ENCODE peak calls at places on chromosome 7, in ten cellular contexts. N, V, F, X, A, I, H, B, T and S are unnamed samples.

GRCh38 chr7:135768467-135768866 is 19.9 kb upstream of the FAM180A start:
- DNase-seq in N (no peak), V (no peak), F (no peak), X (no peak), A (no peak), I (no peak), H (no peak), B (no peak), T (no peak), S (peak)

GRCh38 chr7:134327896-134328295 is 11.2 kb upstream of the SLC35B4 start:
- DNase-seq in N (no peak), V (peak), F (peak), X (peak), A (peak), I (peak), H (no peak), B (peak), T (no peak), S (peak)

GRCh38 chr7:78587443-78588044 is 789.0 kb downstream of the PHTF2 start:
- DNase-seq in N (no peak), V (no peak), F (no peak), X (no peak), A (peak), I (peak), H (no peak), B (no peak), T (no peak), S (no peak)

GRCh38 chr7:18583305-18583704 is 87.8 kb downstream of the HDAC9 start:
- DNase-seq in N (no peak), V (peak), F (no peak), X (no peak), A (no peak), I (peak), H (no peak), B (no peak), T (no peak), S (no peak)

GRCh38 chr7:51154201-51154600 is 162.4 kb downstream of the COBL start:
- DNase-seq in N (no peak), V (no peak), F (no peak), X (no peak), A (no peak), I (no peak), H (no peak), B (no peak), T (no peak), S (no peak)

GRCh38 chr7:117098457-117098856 is 145.2 kb downstream of the ST7 start:
- DNase-seq in N (no peak), V (peak), F (no peak), X (no peak), A (peak), I (peak), H (no peak), B (no peak), T (no peak), S (no peak)

GRCh38 chr7:131076711-131077170 is 250.9 kb upstream of the MKLN1 start:
- DNase-seq in N (no peak), V (peak), F (no peak), X (no peak), A (no peak), I (peak), H (no peak), B (no peak), T (no peak), S (no peak)

GRCh38 chr7:118214051-118214832 is 10.3 kb upstream of the ANKRD7 start:
- DNase-seq in N (peak), V (peak), F (peak), X (peak), A (peak), I (peak), H (peak), B (peak), T (peak), S (no peak)

GRCh38 chr7:143042821-143043271 is 9.3 kb upstream of the OR6V1 start:
- DNase-seq in N (no peak), V (no peak), F (no peak), X (no peak), A (no peak), I (no peak), H (no peak), B (no peak), T (no peak), S (no peak)

GRCh38 chr7:150939052-150939810 is 38.9 kb downstream of the KCNH2 start:
- DNase-seq in N (no peak), V (no peak), F (no peak), X (no peak), A (no peak), I (no peak), H (no peak), B (no peak), T (no peak), S (no peak)

GRCh38 chr7:20514364-20514763 is 101.1 kb upstream of the ABCB5 start:
- DNase-seq in N (peak), V (peak), F (no peak), X (no peak), A (peak), I (no peak), H (no peak), B (no peak), T (no peak), S (no peak)

GRCh38 chr7:27611043-27611442 is 51.6 kb downstream of the HIBADH start:
- DNase-seq in N (no peak), V (peak), F (no peak), X (no peak), A (no peak), I (peak), H (no peak), B (no peak), T (no peak), S (no peak)

GRCh38 chr7:33065981-33066380 is 3.4 kb upstream of the NT5C3A start:
- DNase-seq in N (no peak), V (no peak), F (no peak), X (no peak), A (no peak), I (no peak), H (no peak), B (no peak), T (no peak), S (no peak)

GRCh38 chr7:123637878-123638277 is 17.8 kb upstream of the LMOD2 start:
- DNase-seq in N (no peak), V (no peak), F (no peak), X (no peak), A (no peak), I (no peak), H (no peak), B (no peak), T (no peak), S (peak)

GRCh38 chr7:36602975-36603887 is 121.1 kb downstream of the AOAH start:
- DNase-seq in N (no peak), V (no peak), F (no peak), X (no peak), A (no peak), I (no peak), H (no peak), B (no peak), T (no peak), S (no peak)

GRCh38 chr7:36605261-36605660 is 119.0 kb downstream of the AOAH start:
- DNase-seq in N (no peak), V (peak), F (no peak), X (no peak), A (no peak), I (no peak), H (no peak), B (no peak), T (no peak), S (no peak)

GRCh38 chr7:36606442-36607205 is 117.7 kb downstream of the AOAH start:
- DNase-seq in N (no peak), V (no peak), F (no peak), X (no peak), A (no peak), I (no peak), H (no peak), B (no peak), T (no peak), S (no peak)

GRCh38 chr7:36605662-36606441 is 118.4 kb downstream of the AOAH start:
- DNase-seq in N (no peak), V (no peak), F (no peak), X (no peak), A (no peak), I (no peak), H (no peak), B (no peak), T (no peak), S (no peak)

DNA sequence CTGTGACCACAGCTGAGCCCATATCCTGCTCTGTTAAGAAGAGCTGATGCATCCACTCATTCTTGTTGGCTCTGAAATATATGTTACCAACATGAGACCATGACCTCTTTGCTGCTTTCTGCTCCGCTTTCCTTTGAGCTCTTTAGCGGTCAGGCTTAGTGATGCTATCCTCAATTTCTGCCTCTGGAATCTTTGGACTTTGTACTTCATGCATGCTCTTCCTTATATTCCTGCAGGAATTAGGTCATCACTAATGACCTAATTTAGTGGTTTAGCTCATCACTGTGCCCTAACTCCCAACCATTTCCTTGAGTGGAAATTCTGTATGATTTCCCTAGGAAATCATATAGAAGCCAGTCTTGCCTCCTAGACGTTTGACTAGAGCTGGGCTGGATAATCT is 119.5 kb downstream of the AOAH start:
- DNase-seq in N (no peak), V (peak), F (no peak), X (no peak), A (no peak), I (no peak), H (no peak), B (no peak), T (no peak), S (no peak)
- H3K27ac ChIP-seq in N (no peak), V (no peak), F (no peak), X (no peak), A (no peak), I (no peak), H (no peak), B (no peak), T (no peak), S (no peak)

GRCh38 chr7:55062106-55062499 is 43.3 kb downstream of the EGFR start:
- DNase-seq in N (no peak), V (no peak), F (no peak), X (no peak), A (no peak), I (no peak), H (no peak), B (no peak), T (no peak), S (no peak)
- H3K27ac ChIP-seq in N (no peak), V (peak), F (no peak), X (peak), A (no peak), I (peak), H (no peak), B (no peak), T (no peak), S (no peak)

GRCh38 chr7:5428470-5429252 is 5.0 kb upstream of the TNRC18 start:
- DNase-seq in N (peak), V (peak), F (no peak), X (peak), A (no peak), I (peak), H (peak), B (peak), T (peak), S (peak)

GRCh38 chr7:5423844-5424688 is 432 bp upstream of the TNRC18 start:
- DNase-seq in N (peak), V (peak), F (peak), X (peak), A (peak), I (peak), H (peak), B (peak), T (peak), S (peak)

GRCh38 chr7:5425507-5426225 is 2.0 kb upstream of the TNRC18 start:
- DNase-seq in N (peak), V (peak), F (no peak), X (peak), A (no peak), I (peak), H (peak), B (peak), T (peak), S (peak)

GRCh38 chr7:5424689-5425506 is 1.3 kb upstream of the TNRC18 start:
- DNase-seq in N (peak), V (peak), F (no peak), X (peak), A (peak), I (peak), H (peak), B (peak), T (peak), S (peak)

DNA sequence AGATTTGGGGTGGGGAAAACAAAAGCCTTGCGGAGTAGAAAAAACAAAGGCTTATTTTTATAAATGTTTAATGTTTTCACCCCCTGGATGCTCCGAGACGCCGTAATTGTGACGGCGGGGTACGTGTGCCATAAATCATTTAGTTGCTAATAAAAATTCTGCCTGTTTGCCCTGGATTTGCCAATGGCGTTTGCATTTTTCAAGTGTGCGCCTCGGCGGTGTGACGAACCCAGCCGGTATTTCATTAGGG is 2.5 kb upstream of the TNRC18 start:
- DNase-seq in N (no peak), V (peak), F (no peak), X (no peak), A (no peak), I (peak), H (no peak), B (no peak), T (no peak), S (no peak)
- H3K27ac ChIP-seq in N (peak), V (peak), F (no peak), X (peak), A (no peak), I (peak), H (peak), B (peak), T (peak), S (peak)

GRCh38 chr7:140238778-140239652 is 62.2 kb upstream of the KDM7A start:
- DNase-seq in N (no peak), V (no peak), F (no peak), X (no peak), A (no peak), I (no peak), H (no peak), B (no peak), T (no peak), S (peak)
- H3K27ac ChIP-seq in N (no peak), V (no peak), F (no peak), X (no peak), A (no peak), I (no peak), H (no peak), B (no peak), T (no peak), S (no peak)

DNA sequence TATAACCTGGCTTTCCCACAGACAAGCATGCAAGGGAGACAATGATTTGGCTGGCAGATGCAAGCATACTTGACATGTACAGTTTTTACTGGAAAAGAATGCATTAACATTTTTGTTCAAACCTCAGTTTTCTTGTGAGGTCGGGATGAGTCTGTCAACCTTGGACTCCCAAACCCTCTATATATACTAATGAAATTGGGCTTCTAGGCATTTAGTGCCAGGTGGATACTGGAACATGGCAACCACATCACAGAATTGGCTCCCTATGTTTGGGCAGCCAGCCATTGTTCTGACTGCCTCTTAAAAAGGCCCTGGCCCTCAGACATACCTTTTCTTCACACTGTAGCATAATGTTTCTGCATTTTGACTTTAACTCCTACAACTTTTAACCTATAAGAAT is 39.1 kb downstream of the CDK6 start:
- DNase-seq in N (no peak), V (peak), F (no peak), X (no peak), A (no peak), I (peak), H (no peak), B (no peak), T (no peak), S (no peak)
- H3K27ac ChIP-seq in N (peak), V (no peak), F (no peak), X (no peak), A (no peak), I (no peak), H (no peak), B (no peak), T (no peak), S (no peak)

GRCh38 chr7:102918865-102919264 is 6.1 kb downstream of the LRRC17 start:
- DNase-seq in N (no peak), V (peak), F (no peak), X (no peak), A (no peak), I (no peak), H (no peak), B (no peak), T (no peak), S (no peak)

GRCh38 chr7:102914585-102914984 is 1.8 kb downstream of the LRRC17 start:
- DNase-seq in N (peak), V (peak), F (no peak), X (peak), A (no peak), I (peak), H (no peak), B (peak), T (no peak), S (peak)

GRCh38 chr7:102916426-102916825 is 3.6 kb downstream of the LRRC17 start:
- DNase-seq in N (no peak), V (peak), F (no peak), X (no peak), A (no peak), I (peak), H (no peak), B (no peak), T (no peak), S (no peak)

GRCh38 chr7:102916881-102917280 is 4.1 kb downstream of the LRRC17 start:
- DNase-seq in N (no peak), V (peak), F (no peak), X (no peak), A (no peak), I (peak), H (no peak), B (no peak), T (no peak), S (no peak)

DNA sequence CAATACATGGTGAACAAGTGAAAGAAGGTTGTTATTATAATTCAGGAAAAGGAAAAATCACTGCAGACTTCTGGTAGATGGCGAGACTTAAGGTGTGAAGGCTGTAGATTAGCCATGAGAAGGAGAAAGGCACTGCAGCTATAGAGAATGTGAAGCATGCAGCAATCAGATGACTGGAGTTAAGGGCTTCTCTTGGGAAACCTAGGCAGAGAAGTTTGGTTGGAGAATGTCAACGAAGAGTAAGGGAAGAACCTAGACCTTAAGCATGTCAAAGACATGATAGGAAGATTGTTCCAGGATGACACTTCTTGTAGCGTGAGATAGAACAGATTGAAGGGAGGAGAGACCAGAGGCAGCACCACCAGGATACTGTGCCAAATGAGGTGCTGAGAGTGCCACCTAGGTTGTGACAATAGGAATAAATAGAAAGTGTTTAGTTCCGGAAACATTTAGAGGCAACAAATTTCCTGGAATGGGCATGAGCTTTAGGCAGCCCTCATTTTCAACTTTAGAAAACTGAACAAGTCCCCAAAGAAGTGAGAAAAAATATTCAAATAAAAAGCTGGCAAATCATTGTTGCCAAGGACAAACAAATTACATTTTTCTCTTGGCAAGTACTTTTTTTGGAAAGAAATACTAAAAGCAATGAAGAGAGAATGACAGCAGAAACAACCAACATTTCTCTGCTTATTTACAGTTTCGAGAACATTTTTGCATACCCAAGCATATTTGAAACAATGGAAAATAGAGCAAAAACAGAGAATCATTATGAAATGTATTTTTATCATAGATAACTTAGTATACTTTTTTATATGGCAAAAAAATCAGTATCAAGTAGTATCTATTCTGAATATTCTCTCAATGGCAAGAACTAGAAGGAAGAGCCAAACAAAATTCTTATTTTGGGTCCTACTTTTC is 4.9 kb downstream of the LRRC17 start:
- DNase-seq in N (no peak), V (no peak), F (no peak), X (no peak), A (no peak), I (no peak), H (no peak), B (no peak), T (no peak), S (no peak)
- H3K27ac ChIP-seq in N (no peak), V (no peak), F (no peak), X (no peak), A (no peak), I (peak), H (no peak), B (peak), T (no peak), S (no peak)